ENCODE peak calls at places on chromosomes 3 and 15, in eight cellular contexts. A is left cardiac atrium, N is iris pigment epithelial cell, D is sigmoid colon, Q is fibroblast of lung, R is substantia nigra, T is fibroblast of mammary gland, L is GM20000. G is an unnamed sample.

GRCh38 chr3:126845910-126846309 is 137.0 kb upstream of the PLXNA1 start:
- DNase-seq in A (no peak), N (no peak), D (no peak), Q (no peak), R (no peak), T (no peak), L (no peak), G (no peak)

GRCh38 chr3:46868301-46868700 is 5.1 kb upstream of the MYL3 start:
- DNase-seq in A (no peak), N (no peak), D (no peak), Q (no peak), R (no peak), T (no peak), L (no peak), G (no peak)

GRCh38 chr15:51558421-51558820 is 64.2 kb downstream of the DMXL2 start:
- DNase-seq in A (no peak), N (no peak), D (no peak), Q (no peak), R (no peak), T (no peak), L (no peak), G (no peak)

GRCh38 chr15:75123395-75123794 is 78.3 kb upstream of the C15orf39 start:
- DNase-seq in A (no peak), N (peak), D (no peak), Q (peak), R (no peak), T (peak), L (no peak), G (no peak)

GRCh38 chr3:32667072-32667582 is 17.9 kb upstream of the CNOT10 start:
- DNase-seq in A (no peak), N (no peak), D (no peak), Q (no peak), R (no peak), T (no peak), L (no peak), G (no peak)

GRCh38 chr15:58748787-58749531 is 548 bp downstream of the ADAM10 start:
- DNase-seq in A (peak), N (peak), D (peak), Q (peak), R (peak), T (no peak), L (peak), G (peak)

GRCh38 chr3:11005686-11006256 is 13.2 kb downstream of the SLC6A1 start:
- DNase-seq in A (no peak), N (no peak), D (no peak), Q (no peak), R (no peak), T (peak), L (no peak), G (no peak)

GRCh38 chr3:18410205-18410604 is 14.9 kb downstream of the SATB1 start:
- DNase-seq in A (no peak), N (no peak), D (no peak), Q (no peak), R (no peak), T (no peak), L (no peak), G (no peak)

GRCh38 chr3:114739627-114740026 is 407.5 kb downstream of the ZBTB20 start:
- DNase-seq in A (no peak), N (no peak), D (no peak), Q (no peak), R (no peak), T (no peak), L (no peak), G (no peak)

GRCh38 chr3:190786898-190787297 is 75.6 kb downstream of the GMNC start:
- DNase-seq in A (no peak), N (no peak), D (no peak), Q (no peak), R (no peak), T (no peak), L (no peak), G (no peak)

GRCh38 chr15:69979269-69979668 is 118.4 kb downstream of the TLE3 start:
- DNase-seq in A (no peak), N (no peak), D (no peak), Q (no peak), R (no peak), T (peak), L (peak), G (no peak)

GRCh38 chr3:23915537-23916108 is 1.2 kb downstream of the NKIRAS1 start:
- DNase-seq in A (no peak), N (peak), D (no peak), Q (peak), R (no peak), T (peak), L (no peak), G (no peak)

GRCh38 chr3:111808439-111808838 is 50.6 kb upstream of the PHLDB2 start:
- DNase-seq in A (no peak), N (peak), D (no peak), Q (peak), R (no peak), T (peak), L (no peak), G (no peak)

GRCh38 chr15:40323953-40324937 is 753 bp downstream of the INAFM2 start:
- DNase-seq in A (peak), N (no peak), D (no peak), Q (no peak), R (no peak), T (no peak), L (no peak), G (peak)

GRCh38 chr3:187767266-187768032 is 22.2 kb upstream of the BCL6 start:
- DNase-seq in A (no peak), N (peak), D (no peak), Q (peak), R (no peak), T (peak), L (no peak), G (no peak)

GRCh38 chr3:40877651-40878463 is 321.4 kb upstream of the CTNNB1 start:
- DNase-seq in A (peak), N (peak), D (peak), Q (peak), R (peak), T (peak), L (no peak), G (peak)

GRCh38 chr3:107847791-107848190 is 243.0 kb downstream of the CD47 start:
- DNase-seq in A (no peak), N (no peak), D (no peak), Q (no peak), R (no peak), T (no peak), L (no peak), G (no peak)

GRCh38 chr3:122350814-122351418 is 25.9 kb downstream of the CSTA start:
- DNase-seq in A (no peak), N (peak), D (no peak), Q (peak), R (no peak), T (peak), L (no peak), G (no peak)

GRCh38 chr3:24177201-24177600 is 232.1 kb downstream of the NR1D2 start:
- DNase-seq in A (no peak), N (no peak), D (no peak), Q (no peak), R (no peak), T (no peak), L (no peak), G (no peak)

GRCh38 chr15:84813435-84813834 is 3.7 kb upstream of the ALPK3 start:
- DNase-seq in A (no peak), N (no peak), D (no peak), Q (no peak), R (no peak), T (no peak), L (no peak), G (no peak)

GRCh38 chr3:166071831-166072230 is 234.6 kb upstream of the BCHE start:
- DNase-seq in A (no peak), N (no peak), D (no peak), Q (no peak), R (no peak), T (no peak), L (no peak), G (no peak)

GRCh38 chr3:122892561-122892960 is 97.7 kb downstream of the SLC49A4 start:
- DNase-seq in A (no peak), N (no peak), D (no peak), Q (no peak), R (no peak), T (no peak), L (no peak), G (no peak)

GRCh38 chr3:117817103-117817502 is 1107.5 kb downstream of the TUSC7 start:
- DNase-seq in A (no peak), N (no peak), D (no peak), Q (no peak), R (no peak), T (no peak), L (no peak), G (no peak)

GRCh38 chr15:78625621-78626280 is 5.0 kb upstream of the CHRNA3 start:
- DNase-seq in A (no peak), N (no peak), D (no peak), Q (no peak), R (no peak), T (no peak), L (no peak), G (no peak)

GRCh38 chr3:39290255-39290654 is 10.4 kb upstream of the CX3CR1 start:
- DNase-seq in A (no peak), N (no peak), D (no peak), Q (no peak), R (no peak), T (no peak), L (no peak), G (no peak)

GRCh38 chr3:45273681-45274515 is 47.8 kb upstream of the TMEM158 start:
- DNase-seq in A (no peak), N (peak), D (no peak), Q (no peak), R (no peak), T (peak), L (no peak), G (no peak)

GRCh38 chr15:38883987-38884386 is 319.4 kb upstream of the RASGRP1 start:
- DNase-seq in A (no peak), N (peak), D (no peak), Q (no peak), R (no peak), T (peak), L (no peak), G (no peak)

GRCh38 chr3:46266598-46266997 is 24.3 kb downstream of the CCR3 start:
- DNase-seq in A (no peak), N (no peak), D (no peak), Q (no peak), R (no peak), T (no peak), L (no peak), G (no peak)

GRCh38 chr3:146067048-146067447 is 93.9 kb downstream of the PLOD2 start:
- DNase-seq in A (no peak), N (peak), D (no peak), Q (peak), R (no peak), T (peak), L (no peak), G (no peak)

GRCh38 chr3:38133557-38134405 is 3.1 kb downstream of the ACAA1 start:
- DNase-seq in A (no peak), N (no peak), D (no peak), Q (no peak), R (no peak), T (no peak), L (no peak), G (peak)

GRCh38 chr3:6578526-6578925 is 282.4 kb upstream of the GRM7 start:
- DNase-seq in A (no peak), N (no peak), D (no peak), Q (no peak), R (no peak), T (no peak), L (no peak), G (no peak)

GRCh38 chr3:40302784-40303183 is 6.7 kb upstream of the EIF1B start:
- DNase-seq in A (no peak), N (no peak), D (no peak), Q (no peak), R (no peak), T (peak), L (no peak), G (no peak)

GRCh38 chr3:184872200-184872599 is 60.2 kb downstream of the VPS8 start:
- DNase-seq in A (no peak), N (no peak), D (no peak), Q (no peak), R (no peak), T (no peak), L (no peak), G (no peak)

GRCh38 chr15:56017920-56018319 is 24.5 kb upstream of the NEDD4 start:
- DNase-seq in A (no peak), N (peak), D (no peak), Q (peak), R (no peak), T (no peak), L (no peak), G (no peak)

GRCh38 chr3:188336178-188336577 is 182.2 kb downstream of the LPP start:
- DNase-seq in A (no peak), N (no peak), D (no peak), Q (no peak), R (no peak), T (no peak), L (no peak), G (no peak)

GRCh38 chr15:62618432-62618831 is 424.1 kb upstream of the TPM1 start:
- DNase-seq in A (no peak), N (peak), D (no peak), Q (peak), R (no peak), T (peak), L (no peak), G (no peak)

GRCh38 chr3:31937225-31937624 is 43.8 kb downstream of the OSBPL10 start:
- DNase-seq in A (no peak), N (no peak), D (no peak), Q (no peak), R (no peak), T (no peak), L (no peak), G (no peak)

G was measured in lower lobe of right lung.